ENCODE peak calls at places on chromosome 6, in four cellular contexts. P is ovary, N is stomach, C is suprapubic skin. J is an unnamed sample.

GRCh38 chr6:52551483-52552277 is 25.2 kb downstream of the TRAM2 start:
- DNase-seq in N (peak; percentile 86), P (peak; percentile 50), C (no peak), J (no peak)

GRCh38 chr6:157281570-157281969 is 41.7 kb downstream of the TMEM242 start:
- DNase-seq in P (no peak), N (peak; percentile 65), C (no peak), J (no peak)

GRCh38 chr6:27288136-27289044 is 23.7 kb downstream of the POM121L2 start:
- DNase-seq in P (no peak), N (no peak), C (no peak), J (no peak)

GRCh38 chr6:157599191-157599590 is 218.2 kb downstream of the ZDHHC14 start:
- DNase-seq in P (no peak), C (no peak), N (no peak), J (no peak)

GRCh38 chr6:79404677-79405076 is 132.6 kb downstream of the LCA5 start:
- DNase-seq in N (peak; percentile 73), P (no peak), C (no peak), J (no peak)

GRCh38 chr6:135251416-135251815 is 70.3 kb downstream of the MYB start:
- DNase-seq in P (no peak), N (peak; percentile 48), C (no peak), J (no peak)

GRCh38 chr6:108557494-108558371 is 3.0 kb upstream of the FOXO3 start:
- DNase-seq in C (peak; percentile 85), N (peak; percentile 82), P (peak; percentile 87), J (peak; percentile 65)

GRCh38 chr6:26025047-26025893 is 62.0 kb upstream of the HFE start:
- DNase-seq in P (no peak), N (no peak), C (no peak), J (no peak)

GRCh38 chr6:3252861-3253596 is 5.7 kb upstream of the PSMG4 start:
- DNase-seq in P (no peak), N (no peak), C (no peak), J (no peak)

GRCh38 chr6:73391735-73392134 is 2.9 kb upstream of the DDX43 start:
- DNase-seq in P (no peak), N (no peak), C (no peak), J (no peak)

GRCh38 chr6:130537447-130537846 is 171.6 kb downstream of the TMEM200A start:
- DNase-seq in P (no peak), C (no peak), N (no peak), J (no peak)

GRCh38 chr6:14804444-14805210 is 441.2 kb upstream of the JARID2 start:
- DNase-seq in P (peak; percentile 88), C (peak; percentile 85), N (peak; percentile 77), J (peak; percentile 67)

GRCh38 chr6:707576-708236 is 14.8 kb upstream of the EXOC2 start:
- DNase-seq in P (no peak), N (no peak), C (no peak), J (no peak)

GRCh38 chr6:95249176-95249575 is 328.2 kb upstream of the MANEA start:
- DNase-seq in N (no peak), C (no peak), P (no peak), J (no peak)

GRCh38 chr6:10426781-10427279 is 12.0 kb upstream of the TFAP2A start:
- DNase-seq in N (no peak), P (no peak), C (no peak), J (no peak)
- H3K4me3 ChIP-seq in N (peak overlapping the region; percentile 46), P (peak overlapping the region; percentile 25), C (peak overlapping the region; percentile 63), J (peak overlapping the region; percentile 38)

DNA sequence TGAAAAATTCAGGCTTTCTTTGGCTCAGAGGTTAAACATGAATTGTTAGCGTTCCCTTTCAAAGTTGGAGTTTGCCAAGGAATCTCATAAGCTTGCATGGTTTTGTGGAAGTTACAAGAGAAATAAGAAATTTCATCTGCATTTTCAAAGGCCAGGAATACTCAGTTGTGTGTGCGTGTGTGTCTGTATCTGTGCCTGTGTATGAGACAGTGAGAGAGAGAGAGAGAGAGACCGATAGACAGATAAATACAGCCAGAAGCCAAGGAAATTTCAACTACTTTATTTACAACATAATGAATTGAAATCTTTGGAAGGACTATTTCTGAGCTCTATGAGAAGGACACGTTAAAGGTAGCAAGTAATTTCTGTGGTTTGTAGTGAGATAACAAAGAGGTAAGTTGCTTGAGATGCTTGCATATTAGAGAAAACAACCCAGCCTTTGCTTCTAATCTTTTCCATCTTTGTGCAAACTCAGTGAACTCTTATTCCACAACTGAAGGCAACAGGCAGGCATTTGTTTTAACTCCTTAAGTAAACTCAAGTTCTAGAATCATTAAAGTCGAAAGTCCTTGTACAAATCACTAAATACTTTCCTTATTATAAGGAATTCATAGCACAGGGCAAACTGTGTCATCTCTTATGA is 171.1 kb upstream of the CITED2 start:
- DNase-seq in P (no peak), N (no peak), C (no peak), J (no peak)
- TF ChIP-seq EP300 in P (no peak), N (no peak), C (no peak), J (no peak)

GRCh38 chr6:39724787-39725631 is at the start of gene KIF6:
- DNase-seq in C (peak; percentile 94), P (peak; percentile 91), N (peak; percentile 94), J (peak; percentile 81)
- H3K27ac ChIP-seq in C (peak within 1 kb of the TSS; percentile 30), P (no peak within 1 kb of the TSS), N (peak within 1 kb of the TSS; percentile 80), J (peak within 1 kb of the TSS; percentile 62)

GRCh38 chr6:21845018-21845417 is 251.5 kb downstream of the SOX4 start:
- DNase-seq in C (no peak), N (no peak), P (no peak), J (no peak)

GRCh38 chr6:21856096-21856825 is 262.7 kb downstream of the SOX4 start:
- DNase-seq in P (no peak), N (no peak), C (no peak), J (no peak)

GRCh38 chr6:21847712-21848111 is 254.2 kb downstream of the SOX4 start:
- DNase-seq in P (no peak), C (no peak), N (no peak), J (no peak)

GRCh38 chr6:21846541-21847451 is 253.2 kb downstream of the SOX4 start:
- DNase-seq in P (no peak), C (no peak), N (no peak), J (no peak)

GRCh38 chr6:21850682-21851081 is 257.1 kb downstream of the SOX4 start:
- DNase-seq in N (no peak), C (no peak), P (no peak), J (no peak)
- H3K4me3 ChIP-seq in N (no peak overlapping the region), C (no peak overlapping the region), P (no peak overlapping the region), J (no peak overlapping the region)

GRCh38 chr6:21984135-21984534 is 312.7 kb downstream of the PRL start:
- DNase-seq in C (no peak), N (no peak), P (no peak), J (no peak)

GRCh38 chr6:21985904-21986303 is 310.9 kb downstream of the PRL start:
- DNase-seq in C (no peak), N (no peak), P (no peak), J (no peak)

GRCh38 chr6:21986703-21987102 is 310.1 kb downstream of the PRL start:
- DNase-seq in P (no peak), C (no peak), N (no peak), J (no peak)

GRCh38 chr6:21987501-21987957 is 309.3 kb downstream of the PRL start:
- DNase-seq in C (no peak), N (peak; percentile 44), P (peak; percentile 77), J (peak; percentile 28)

DNA sequence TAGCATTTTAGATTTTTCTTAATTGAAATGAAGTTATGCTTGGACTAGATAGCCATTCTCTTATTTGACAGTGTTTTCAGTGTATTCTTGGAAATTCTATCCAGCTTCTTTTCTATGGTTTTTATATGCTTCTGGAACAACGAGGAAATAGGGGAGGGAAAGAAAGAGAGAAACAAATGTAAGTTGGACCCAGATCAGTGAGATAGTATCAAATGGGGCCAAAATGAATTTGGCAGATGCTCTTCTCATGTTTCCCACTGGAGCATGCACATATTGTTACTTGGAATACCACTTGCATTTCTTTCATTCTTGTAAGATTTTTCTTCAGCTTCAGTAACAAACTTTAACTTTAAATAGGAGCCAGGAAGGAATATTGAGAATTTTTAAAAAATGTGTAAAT is 312.3 kb downstream of the PRL start:
- DNase-seq in N (no peak), C (no peak), P (no peak), J (no peak)
- TF ChIP-seq EP300 in N (no peak), C (no peak), P (no peak), J (no peak)

GRCh38 chr6:49636368-49637332 is at the start of gene RHAG:
- DNase-seq in C (no peak), P (no peak), N (no peak), J (no peak)
- H3K27ac ChIP-seq in C (no peak within 1 kb of the TSS), P (no peak within 1 kb of the TSS), N (no peak within 1 kb of the TSS), J (no peak within 1 kb of the TSS)

GRCh38 chr6:146895101-146895771 is 296.5 kb downstream of the ADGB start:
- DNase-seq in C (no peak), N (no peak), P (no peak), J (no peak)
- H3K4me3 ChIP-seq in C (no peak overlapping the region), N (no peak overlapping the region), P (no peak overlapping the region), J (no peak overlapping the region)